ENCODE peak calls at places on chromosomes 13 and 19, in five cellular contexts. J is stimulated activated CD4-positive, alpha-beta T cell treated with anti-CD3 and anti-CD28 coated beads, TNF-alpha, amount 100 ng/mL, for 4 hours; Z is HEK293T; V is central memory CD8-positive, alpha-beta T cell; U is NCI-H1694. M is an unnamed sample.

GRCh38 chr13:79448413-79448812 is 32.5 kb upstream of the NDFIP2 start:
- DNase-seq in V (no peak), U (no peak), Z (no peak), J (no peak), M (peak; percentile 56)

GRCh38 chr19:18304194-18304495 is 18.7 kb downstream of the LSM4 start:
- DNase-seq in U (peak; percentile 6), V (no peak), J (no peak), Z (no peak), M (no peak)

GRCh38 chr13:108957369-108958012 is 328.1 kb downstream of the MYO16 start:
- DNase-seq in V (no peak), J (no peak), U (no peak), Z (no peak), M (peak; percentile 63)

GRCh38 chr13:27130223-27131015 is 41.2 kb downstream of the USP12 start:
- DNase-seq in V (no peak), J (no peak), U (no peak), Z (no peak), M (no peak)

GRCh38 chr19:47284324-47284899 is 9.7 kb downstream of the INAFM1 start:
- DNase-seq in U (peak; percentile 75), J (no peak), Z (peak; percentile 45), V (no peak), M (peak; percentile 61)

GRCh38 chr13:75486654-75487053 is 4.7 kb upstream of the TBC1D4 start:
- DNase-seq in V (no peak), U (no peak), J (no peak), Z (no peak), M (no peak)

GRCh38 chr13:25253702-25254101 is 33.6 kb downstream of the MTMR6 start:
- DNase-seq in U (no peak), Z (no peak), V (no peak), J (no peak), M (no peak)

GRCh38 chr13:112596220-112596619 is 8.3 kb upstream of the TUBGCP3 start:
- DNase-seq in V (no peak), U (no peak), J (no peak), Z (no peak), M (no peak)

GRCh38 chr19:48962029-48962848 is 2.9 kb upstream of the FTL start:
- DNase-seq in V (no peak), Z (no peak), U (no peak), J (no peak), M (peak; percentile 53)

GRCh38 chr13:93290503-93290902 is 63.9 kb downstream of the GPC6 start:
- DNase-seq in V (no peak), J (no peak), Z (no peak), U (no peak), M (peak; percentile 59)

GRCh38 chr13:38086721-38087120 is 217.1 kb upstream of the TRPC4 start:
- DNase-seq in J (no peak), U (no peak), V (no peak), Z (no peak), M (no peak)

GRCh38 chr13:28885191-28885590 is 65.1 kb downstream of the MTUS2 start:
- DNase-seq in U (no peak), J (no peak), Z (no peak), V (no peak), M (no peak)

GRCh38 chr13:110135977-110136597 is 170.9 kb downstream of the COL4A1 start:
- DNase-seq in J (no peak), V (no peak), U (no peak), Z (no peak), M (no peak)

GRCh38 chr13:20405691-20406090 is 120.0 kb downstream of the CRYL1 start:
- DNase-seq in V (no peak), U (no peak), Z (no peak), J (no peak), M (no peak)

GRCh38 chr19:38289955-38290354 is 14.1 kb upstream of the C19orf33 start:
- DNase-seq in Z (no peak), V (no peak), J (no peak), U (no peak), M (no peak)

GRCh38 chr13:48560657-48561337 is 27.9 kb upstream of the RCBTB2 start:
- DNase-seq in J (no peak), U (no peak), V (no peak), Z (no peak), M (no peak)

GRCh38 chr19:532578-533484 is 1.3 kb downstream of the CDC34 start:
- DNase-seq in V (no peak), J (no peak), Z (no peak), U (no peak), M (peak; percentile 86)

GRCh38 chr13:46126552-46127171 is 21.8 kb upstream of the CPB2 start:
- DNase-seq in Z (peak; percentile 77), J (peak; percentile 33), V (peak; percentile 50), U (peak; percentile 79), M (peak; percentile 76)

GRCh38 chr13:49533586-49534269 is 38.0 kb downstream of the PHF11 start:
- DNase-seq in V (no peak), Z (no peak), J (no peak), U (no peak), M (no peak)

GRCh38 chr19:14347999-14348889 is 33.0 kb upstream of the ADGRE5 start:
- DNase-seq in Z (peak; percentile 85), V (peak; percentile 60), J (peak; percentile 43), U (no peak), M (peak; percentile 60)

GRCh38 chr13:67474114-67474513 is 244.0 kb upstream of the PCDH9 start:
- DNase-seq in Z (no peak), V (no peak), U (no peak), J (no peak), M (no peak)

GRCh38 chr19:7928741-7929701 is 3.1 kb upstream of the CTXN1 start:
- DNase-seq in U (peak; percentile 6), V (peak; percentile 75), Z (peak; percentile 47), J (no peak), M (peak; percentile 80)

GRCh38 chr13:113053376-113053775 is 52.2 kb upstream of the F7 start:
- DNase-seq in V (no peak), U (no peak), Z (no peak), J (no peak), M (no peak)

GRCh38 chr13:36341718-36342117 is 4.5 kb downstream of the SPART start:
- DNase-seq in Z (no peak), J (no peak), V (no peak), U (no peak), M (peak; percentile 83)

GRCh38 chr19:16002380-16002779 is 53.6 kb downstream of the OR10H4 start:
- DNase-seq in J (no peak), V (no peak), Z (no peak), U (no peak), M (no peak)

GRCh38 chr19:36136975-36137686 is 2.7 kb upstream of the CAPNS1 start:
- DNase-seq in Z (no peak), U (peak; percentile 5), V (no peak), J (no peak), M (no peak)

GRCh38 chr19:18417250-18418033 is 1.8 kb upstream of the SSBP4 start:
- DNase-seq in Z (peak; percentile 69), V (no peak), U (no peak), J (no peak), M (peak; percentile 93)

GRCh38 chr13:98909016-98909415 is 68.8 kb downstream of the DOCK9 start:
- DNase-seq in V (no peak), Z (no peak), J (no peak), U (no peak), M (peak; percentile 14)

GRCh38 chr13:23724196-23724970 is 154.2 kb downstream of the TNFRSF19 start:
- DNase-seq in J (no peak), Z (no peak), U (peak; percentile 4), V (no peak), M (no peak)

GRCh38 chr13:93625536-93625935 is 398.9 kb downstream of the GPC6 start:
- DNase-seq in U (no peak), Z (no peak), V (no peak), J (no peak), M (no peak)

GRCh38 chr19:51142119-51142518 is at the start of gene SIGLEC7:
- DNase-seq in J (no peak), U (no peak), Z (no peak), V (no peak), M (no peak)

GRCh38 chr13:36430247-36431203 is 1.8 kb upstream of the CCNA1 start:
- DNase-seq in Z (no peak), J (no peak), U (no peak), V (no peak), M (no peak)

GRCh38 chr13:21486322-21486721 is 27.2 kb upstream of the ZDHHC20 start:
- DNase-seq in J (no peak), Z (no peak), U (no peak), V (no peak), M (no peak)

M was measured in mesenchymal stem cell.